ENCODE peak calls at places on chromosome 21, in eight cellular contexts. O is HEK293T, P is stromal cell of bone marrow, X is D341Med, B is ACHN, W is lower lobe of right lung, J is Peyer's patch, Z is fibroblast of pulmonary artery. I is an unnamed sample.

GRCh38 chr21:29217818-29218252 is 80.9 kb upstream of the BACH1 start:
- DNase-seq in B (no peak), J (no peak), Z (peak), W (no peak), O (no peak), X (no peak), P (peak), I (peak)

GRCh38 chr21:33481314-33481943 is 1.7 kb upstream of the TMEM50B start:
- DNase-seq in P (no peak), J (no peak), Z (no peak), X (no peak), W (no peak), B (no peak), O (no peak), I (no peak)

GRCh38 chr21:43634618-43635017 is 24.7 kb downstream of the HSF2BP start:
- DNase-seq in W (no peak), J (no peak), O (no peak), X (no peak), B (no peak), P (no peak), Z (peak), I (no peak)

GRCh38 chr21:27734146-27734545 is 767.3 kb upstream of the ADAMTS5 start:
- DNase-seq in B (no peak), J (no peak), W (no peak), X (no peak), Z (peak), P (peak), O (no peak), I (no peak)

GRCh38 chr21:46457801-46458314 is 833 bp upstream of the DIP2A start:
- DNase-seq in J (peak), B (peak), Z (peak), O (peak), W (peak), P (no peak), X (peak), I (peak)

GRCh38 chr21:24759348-24760118 is 847.7 kb downstream of the MRPL39 start:
- DNase-seq in P (no peak), J (no peak), Z (no peak), W (no peak), O (no peak), X (no peak), B (peak), I (no peak)

GRCh38 chr21:41932576-41933258 is 21.1 kb downstream of the C2CD2 start:
- DNase-seq in Z (peak), W (peak), X (no peak), J (no peak), B (peak), P (no peak), O (no peak), I (no peak)

GRCh38 chr21:46100020-46100419 is 2.1 kb downstream of the COL6A2 start:
- DNase-seq in B (no peak), P (no peak), O (no peak), Z (no peak), X (no peak), W (no peak), J (no peak), I (no peak)

GRCh38 chr21:20856926-20857325 is 141.3 kb upstream of the NCAM2 start:
- DNase-seq in P (no peak), W (no peak), X (no peak), O (no peak), J (no peak), B (no peak), Z (no peak), I (no peak)

GRCh38 chr21:46124083-46124925 is 26.4 kb downstream of the COL6A2 start:
- DNase-seq in B (no peak), X (no peak), W (no peak), O (no peak), P (no peak), Z (no peak), J (peak), I (no peak)

GRCh38 chr21:32921632-32922230 is 104.0 kb upstream of the OLIG2 start:
- DNase-seq in X (peak), Z (no peak), O (peak), W (peak), P (no peak), B (peak), J (peak), I (no peak)

GRCh38 chr21:41895643-41896493 is 16.7 kb upstream of the PRDM15 start:
- DNase-seq in W (no peak), B (no peak), J (peak), Z (no peak), P (peak), X (no peak), O (no peak), I (no peak)

GRCh38 chr21:33127154-33127893 is 57.4 kb downstream of the OLIG1 start:
- DNase-seq in J (peak), O (peak), W (peak), Z (peak), B (peak), X (peak), P (peak), I (no peak)

I was measured in epithelial cell of prostate.